ENCODE peak calls at places on chromosomes 13 and 19, in ten cellular contexts. A is AG04450; O is GM12865; I is right lobe of liver; X is coronary artery; U is fibroblast of the aortic adventitia; D is naive thymus-derived CD4-positive, alpha-beta T cell; R is fibroblast of lung; P is adrenal gland; M is OCI-LY7. Y is an unnamed sample.

GRCh38 chr13:30124131-30124768 is 183.1 kb downstream of the KATNAL1 start:
- DNase-seq in X (no peak), U (no peak), O (no peak), I (no peak), R (no peak), D (no peak), A (no peak), M (no peak), P (no peak), Y (no peak)

GRCh38 chr13:88925954-88926353 is 1254.8 kb downstream of the SLITRK5 start:
- DNase-seq in O (no peak), R (no peak), P (no peak), I (no peak), D (no peak), U (no peak), X (no peak), M (no peak), A (no peak), Y (no peak)

GRCh38 chr13:105774739-105775460 is 760.6 kb downstream of the EFNB2 start:
- DNase-seq in M (no peak), I (no peak), U (no peak), P (no peak), R (no peak), X (no peak), O (peak), A (no peak), D (no peak), Y (no peak)

GRCh38 chr13:52459668-52460067 is 4.4 kb downstream of the CKAP2 start:
- DNase-seq in X (no peak), O (no peak), M (no peak), D (no peak), A (peak), I (no peak), U (peak), P (no peak), R (peak), Y (no peak)

GRCh38 chr13:100298116-100298681 is 209.3 kb downstream of the PCCA start:
- DNase-seq in U (no peak), R (no peak), M (no peak), P (no peak), D (no peak), I (no peak), A (no peak), X (no peak), O (no peak), Y (no peak)

GRCh38 chr19:51377422-51377821 is 5.0 kb upstream of the NKG7 start:
- DNase-seq in M (no peak), O (no peak), U (no peak), I (no peak), P (no peak), X (no peak), R (no peak), D (no peak), A (no peak), Y (no peak)

GRCh38 chr13:53490732-53491131 is 462.1 kb downstream of the OLFM4 start:
- DNase-seq in X (no peak), P (no peak), R (no peak), I (no peak), M (no peak), U (no peak), A (no peak), O (no peak), D (no peak), Y (no peak)

GRCh38 chr13:26968431-26969335 is 202.9 kb downstream of the USP12 start:
- DNase-seq in D (no peak), U (peak), P (no peak), I (peak), R (no peak), X (no peak), A (no peak), O (no peak), M (no peak), Y (no peak)

GRCh38 chr13:50572129-50572528 is 271.4 kb downstream of the DLEU7 start:
- DNase-seq in I (no peak), O (no peak), D (no peak), A (no peak), M (no peak), P (no peak), U (no peak), R (no peak), X (no peak), Y (no peak)

GRCh38 chr19:12597594-12597993 is 13.0 kb downstream of the ZNF490 start:
- DNase-seq in M (no peak), U (no peak), X (no peak), O (no peak), A (no peak), D (no peak), I (no peak), P (no peak), R (no peak), Y (no peak)

GRCh38 chr13:74135306-74136088 is 1.3 kb upstream of the KLF12 start:
- DNase-seq in D (peak), P (peak), X (peak), M (peak), O (peak), U (peak), R (peak), A (no peak), I (peak), Y (no peak)

GRCh38 chr13:68174905-68175304 is 944.8 kb upstream of the PCDH9 start:
- DNase-seq in R (no peak), X (no peak), U (no peak), D (no peak), I (no peak), M (no peak), O (no peak), A (no peak), P (no peak), Y (no peak)

GRCh38 chr13:68170961-68171360 is 940.8 kb upstream of the PCDH9 start:
- DNase-seq in I (no peak), P (no peak), U (no peak), M (no peak), D (no peak), O (no peak), A (no peak), R (no peak), X (no peak), Y (no peak)

GRCh38 chr13:68173111-68173510 is 943.0 kb upstream of the PCDH9 start:
- DNase-seq in X (no peak), D (no peak), I (no peak), A (no peak), O (no peak), R (no peak), P (no peak), U (no peak), M (no peak), Y (no peak)

GRCh38 chr13:68176486-68176885 is 946.4 kb upstream of the PCDH9 start:
- DNase-seq in X (no peak), M (no peak), A (peak), U (peak), O (no peak), R (peak), D (no peak), I (no peak), P (no peak), Y (no peak)
- H3K4me3 ChIP-seq in X (no peak), M (no peak), A (no peak), U (no peak), O (no peak), R (no peak), D (no peak), I (no peak), P (no peak), Y (no peak)

GRCh38 chr19:57053401-57053800 is 66.4 kb upstream of the USP29 start:
- DNase-seq in R (no peak), P (no peak), A (no peak), M (no peak), O (no peak), D (no peak), X (no peak), I (no peak), U (no peak), Y (no peak)

GRCh38 chr19:57058871-57059270 is 60.9 kb upstream of the USP29 start:
- DNase-seq in A (no peak), D (no peak), O (no peak), X (no peak), M (no peak), I (no peak), P (no peak), U (no peak), R (no peak), Y (no peak)

GRCh38 chr19:57052102-57052501 is 67.7 kb upstream of the USP29 start:
- DNase-seq in D (no peak), X (no peak), M (no peak), U (no peak), O (no peak), P (no peak), I (no peak), R (no peak), A (no peak), Y (no peak)

GRCh38 chr19:57055956-57056355 is 63.8 kb upstream of the USP29 start:
- DNase-seq in O (no peak), I (no peak), A (no peak), U (no peak), D (no peak), R (no peak), M (no peak), P (no peak), X (no peak), Y (no peak)

GRCh38 chr19:57056972-57057371 is 62.8 kb upstream of the USP29 start:
- DNase-seq in A (peak), I (peak), M (no peak), D (no peak), U (no peak), X (no peak), P (peak), O (no peak), R (peak), Y (no peak)
- H3K4me3 ChIP-seq in A (no peak), I (no peak), M (no peak), D (no peak), U (no peak), X (no peak), P (no peak), O (no peak), R (no peak), Y (no peak)

GRCh38 chr19:49546825-49547565 is 19.2 kb downstream of the RCN3 start:
- DNase-seq in I (no peak), R (peak), M (peak), X (no peak), D (peak), O (peak), A (peak), P (peak), U (peak), Y (peak)
- H3K4me3 ChIP-seq in I (no peak), R (no peak), M (no peak), X (no peak), D (peak), O (no peak), A (no peak), P (no peak), U (no peak), Y (peak)

GRCh38 chr19:49876422-49877019 is 634 bp downstream of the AKT1S1 start:
- DNase-seq in D (peak), O (peak), P (peak), X (peak), M (peak), A (peak), R (peak), I (peak), U (peak), Y (peak)
- H3K4me3 ChIP-seq in D (peak), O (peak), P (peak), X (peak), M (peak), A (peak), R (peak), I (peak), U (peak), Y (peak)

DNA sequence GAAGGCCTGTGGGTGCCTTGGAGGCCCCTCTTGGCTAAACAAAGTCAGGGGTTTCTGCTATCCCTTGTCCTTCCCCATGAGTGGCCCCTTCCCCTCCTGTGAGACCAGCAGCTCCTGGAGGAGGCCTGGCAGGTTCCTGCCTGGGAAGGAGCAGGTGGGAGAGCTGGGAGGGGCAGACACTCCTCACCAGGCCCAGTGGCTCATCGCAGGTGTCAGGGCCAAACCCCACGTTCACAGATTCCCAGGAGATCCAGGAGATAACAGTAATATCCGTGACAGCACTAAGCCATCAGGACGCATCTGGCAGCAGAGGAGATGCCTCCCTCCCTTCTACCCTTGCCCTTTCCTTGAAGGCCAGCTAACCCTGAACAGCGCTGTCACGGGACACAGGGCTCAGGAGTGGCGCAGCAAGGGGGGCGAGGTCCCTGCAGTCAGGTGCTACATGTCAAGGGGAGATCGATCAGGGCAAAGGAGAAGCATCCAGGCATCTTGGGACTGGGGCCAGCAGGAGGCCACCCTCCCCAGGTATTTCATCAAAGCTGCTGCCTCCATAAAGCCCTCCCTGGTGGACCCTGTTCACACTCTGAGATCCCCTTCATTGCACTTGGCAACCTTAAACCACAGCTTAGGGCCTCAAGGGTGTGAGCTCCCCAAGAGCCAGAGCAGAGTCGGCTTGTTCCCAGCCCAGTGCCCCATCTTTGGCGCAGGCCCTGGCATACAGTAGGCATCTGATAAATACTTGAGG is 4.8 kb downstream of the CEBPA start:
- DNase-seq in U (no peak), I (no peak), P (no peak), D (no peak), M (no peak), X (no peak), O (no peak), A (no peak), R (no peak), Y (no peak)
- H3K4me3 ChIP-seq in U (no peak), I (no peak), P (no peak), D (no peak), M (no peak), X (no peak), O (no peak), A (no peak), R (no peak), Y (no peak)

DNA sequence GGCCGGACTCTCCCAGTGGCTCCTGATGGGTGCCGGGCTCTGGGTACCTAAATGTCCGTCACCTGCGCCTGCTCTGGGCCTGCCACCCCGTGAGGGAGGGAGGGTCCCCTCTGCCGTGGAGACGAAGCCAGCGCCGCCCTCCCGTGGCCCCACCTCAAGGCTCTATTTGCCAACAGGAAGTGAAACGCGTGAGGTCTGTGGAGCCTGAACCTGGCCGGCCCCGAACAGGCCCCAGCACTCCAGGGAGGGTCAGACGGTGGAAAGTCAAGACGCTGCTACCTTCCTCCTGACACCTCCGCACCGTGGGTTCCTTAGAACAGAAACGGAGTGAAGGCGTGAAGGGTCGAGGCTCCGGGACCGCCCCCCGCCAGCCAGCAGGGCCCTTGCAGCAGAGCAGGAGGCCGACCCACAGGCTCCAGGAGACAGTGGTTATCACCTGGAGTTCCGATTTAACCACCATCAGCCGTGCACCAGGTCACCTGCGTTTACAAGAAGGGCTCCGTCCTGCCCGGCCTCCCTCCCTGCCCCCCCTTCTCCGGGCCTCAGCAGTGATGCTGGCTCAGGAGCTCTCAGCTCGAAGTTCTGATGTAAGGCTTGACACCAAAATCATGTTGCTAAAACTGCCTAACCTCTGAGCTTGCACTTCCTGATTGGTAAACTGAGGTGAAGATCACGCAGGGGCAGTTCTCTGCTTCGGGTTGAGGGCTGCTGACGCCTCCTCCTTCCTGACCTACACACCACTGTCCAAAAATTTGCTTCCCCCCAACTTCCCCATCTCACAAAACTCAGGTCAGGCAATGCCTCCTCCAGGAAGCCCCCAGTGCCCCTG is 50.9 kb upstream of the C13orf46 start:
- DNase-seq in R (no peak), M (peak), U (no peak), A (no peak), P (no peak), D (no peak), O (peak), I (no peak), X (no peak), Y (no peak)
- H3K4me3 ChIP-seq in R (no peak), M (peak), U (no peak), A (no peak), P (no peak), D (no peak), O (no peak), I (no peak), X (no peak), Y (no peak)

GRCh38 chr19:6711605-6712004 is 8.8 kb downstream of the C3 start:
- DNase-seq in A (no peak), X (no peak), R (no peak), U (no peak), O (no peak), D (no peak), M (no peak), I (peak), P (no peak), Y (no peak)

GRCh38 chr19:6712231-6712630 is 8.2 kb downstream of the C3 start:
- DNase-seq in O (no peak), P (no peak), U (no peak), R (no peak), D (no peak), A (no peak), X (no peak), M (no peak), I (peak), Y (no peak)

GRCh38 chr19:6710273-6711077 is 10.0 kb downstream of the C3 start:
- DNase-seq in R (no peak), P (no peak), A (no peak), M (no peak), I (peak), D (no peak), X (no peak), U (no peak), O (no peak), Y (no peak)

GRCh38 chr19:6709549-6709948 is 10.9 kb downstream of the C3 start:
- DNase-seq in I (peak), U (no peak), A (no peak), R (no peak), P (no peak), M (no peak), X (no peak), D (no peak), O (no peak), Y (no peak)

DNA sequence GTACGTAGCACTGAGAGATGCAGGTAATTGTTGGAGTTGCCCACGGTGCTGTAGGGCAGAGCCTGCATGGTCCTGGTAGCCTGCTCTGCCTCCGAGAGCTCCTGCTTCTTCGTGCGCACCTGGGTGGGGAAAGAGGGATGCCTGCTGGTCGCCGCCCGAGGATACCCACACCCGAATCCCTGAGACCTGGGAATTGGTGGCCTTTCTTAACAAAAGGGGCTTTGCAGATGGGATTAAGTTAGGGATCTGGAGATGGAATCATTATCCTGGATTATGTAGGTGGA is 9.4 kb downstream of the C3 start:
- DNase-seq in A (no peak), M (no peak), O (no peak), I (no peak), D (no peak), X (no peak), P (no peak), R (no peak), U (no peak), Y (no peak)
- H3K4me3 ChIP-seq in A (no peak), M (no peak), O (no peak), I (no peak), D (no peak), X (no peak), P (no peak), R (no peak), U (no peak), Y (no peak)

GRCh38 chr19:15584095-15584494 is 30.9 kb upstream of the CYP4F8 start:
- DNase-seq in D (no peak), R (no peak), A (no peak), P (no peak), O (no peak), X (peak), U (no peak), M (no peak), I (no peak), Y (no peak)
- H3K4me3 ChIP-seq in D (peak), R (no peak), A (no peak), P (no peak), O (no peak), X (peak), U (no peak), M (no peak), I (no peak), Y (peak)

Y was measured in Jurkat, Clone E6-1.